ENCODE peak calls at places on chromosomes 12 and 14, in four cellular contexts. W is stimulated activated CD4-positive, alpha-beta T cell treated with anti-CD3 and anti-CD28 coated beads, Interleukin-2, amount 100 ng/mL, for 48 hours; X is substantia nigra; A is skeletal muscle cell. B is an unnamed sample.

GRCh38 chr14:90303382-90303943 is 28.3 kb downstream of the NRDE2 start:
- DNase-seq in W (no peak), X (no peak), A (no peak), B (no peak)

GRCh38 chr14:72000907-72001306 is 68.7 kb downstream of the RGS6 start:
- DNase-seq in A (no peak), X (peak), W (no peak), B (no peak)

GRCh38 chr12:23424685-23425084 is 524.8 kb downstream of the SOX5 start:
- DNase-seq in W (no peak), X (no peak), A (no peak), B (no peak)

GRCh38 chr12:96143392-96143791 is 50.8 kb upstream of the ELK3 start:
- DNase-seq in W (no peak), X (no peak), A (no peak), B (no peak)

GRCh38 chr14:76781648-76782051 is 20.4 kb downstream of the VASH1 start:
- DNase-seq in W (no peak), X (no peak), A (no peak), B (no peak)

GRCh38 chr14:30291216-30291615 is 267.7 kb upstream of the G2E3 start:
- DNase-seq in X (no peak), W (no peak), A (peak), B (peak)

GRCh38 chr12:68240079-68240478 is 13.3 kb downstream of the IL22 start:
- DNase-seq in W (no peak), A (peak), X (no peak), B (peak)

GRCh38 chr12:72610854-72611358 is 338.7 kb downstream of the TRHDE start:
- DNase-seq in W (no peak), A (no peak), X (no peak), B (no peak)

GRCh38 chr12:119208626-119209061 is 29.9 kb downstream of the HSPB8 start:
- DNase-seq in A (peak), X (peak), W (no peak), B (peak)